ENCODE peak calls at places on chromosomes 1 and 21, in eight cellular contexts. R is stimulated activated CD4-positive, alpha-beta T cell treated with anti-CD3 and anti-CD28 coated beads, Interleukin-2, amount 100 ng/mL, for 4 hours; J is bronchial epithelial cell; T is H7; H is activated effector memory CD4-positive, alpha-beta T cell treated with anti-CD3 and anti-CD28 coated beads, Interleukin-2, amount 50 U/mL, for 16 hours; I is LoVo; L is aorta; Z is Peyer's patch. V is an unnamed sample.

GRCh38 chr21:33993286-33994231 is 78.0 kb upstream of the ATP5PO start:
- DNase-seq in R (no peak), J (no peak), T (no peak), H (no peak), I (peak), L (peak), Z (peak), V (no peak)

GRCh38 chr1:163195728-163196448 is 6.8 kb downstream of the RGS5 start:
- DNase-seq in R (no peak), J (peak), T (no peak), H (no peak), I (no peak), L (no peak), Z (no peak), V (no peak)

GRCh38 chr1:109490934-109491302 is 3.0 kb upstream of the CYB561D1 start:
- DNase-seq in R (no peak), J (no peak), T (no peak), H (no peak), I (no peak), L (no peak), Z (no peak), V (no peak)

GRCh38 chr21:45383615-45384201 is 21.3 kb upstream of the COL18A1 start:
- DNase-seq in R (no peak), J (no peak), T (peak), H (peak), I (no peak), L (peak), Z (no peak), V (no peak)

GRCh38 chr1:112070677-112071076 is 81.2 kb upstream of the KCND3 start:
- DNase-seq in R (no peak), J (no peak), T (no peak), H (no peak), I (no peak), L (no peak), Z (no peak), V (no peak)

GRCh38 chr21:26070822-26071425 is 99.6 kb downstream of the APP start:
- DNase-seq in R (no peak), J (peak), T (peak), H (peak), I (no peak), L (no peak), Z (peak), V (no peak)

GRCh38 chr1:25898223-25899015 is 7.8 kb downstream of the STMN1 start:
- DNase-seq in R (no peak), J (no peak), T (no peak), H (peak), I (no peak), L (no peak), Z (no peak), V (no peak)

GRCh38 chr21:46424621-46425020 is 34.1 kb upstream of the DIP2A start:
- DNase-seq in R (no peak), J (no peak), T (peak), H (no peak), I (no peak), L (no peak), Z (no peak), V (no peak)

GRCh38 chr1:93925206-93925605 is 16.0 kb upstream of the GCLM start:
- DNase-seq in R (no peak), J (no peak), T (no peak), H (no peak), I (no peak), L (no peak), Z (no peak), V (no peak)

GRCh38 chr1:183293243-183293642 is 107.2 kb downstream of the LAMC2 start:
- DNase-seq in R (no peak), J (no peak), T (no peak), H (no peak), I (no peak), L (no peak), Z (no peak), V (no peak)

GRCh38 chr1:77545970-77546369 is 136.5 kb downstream of the ZZZ3 start:
- DNase-seq in R (no peak), J (no peak), T (no peak), H (no peak), I (no peak), L (no peak), Z (no peak), V (no peak)

GRCh38 chr1:26353976-26354820 is at the start of gene CRYBG2:
- DNase-seq in R (no peak), J (peak), T (peak), H (no peak), I (peak), L (no peak), Z (peak), V (no peak)

GRCh38 chr1:58815680-58816071 is 31.8 kb upstream of the JUN start:
- DNase-seq in R (no peak), J (peak), T (peak), H (no peak), I (peak), L (no peak), Z (peak), V (no peak)

GRCh38 chr1:15039017-15039648 is 114.4 kb upstream of the TMEM51 start:
- DNase-seq in R (no peak), J (no peak), T (no peak), H (no peak), I (no peak), L (no peak), Z (no peak), V (no peak)

GRCh38 chr1:5312870-5313269 is 658.5 kb downstream of the AJAP1 start:
- DNase-seq in R (no peak), J (no peak), T (no peak), H (no peak), I (no peak), L (no peak), Z (no peak), V (no peak)

GRCh38 chr1:174289644-174290310 is 130.5 kb downstream of the RABGAP1L start:
- DNase-seq in R (no peak), J (no peak), T (no peak), H (no peak), I (no peak), L (no peak), Z (no peak), V (no peak)

GRCh38 chr21:27406297-27407009 is 439.6 kb upstream of the ADAMTS5 start:
- DNase-seq in R (no peak), J (no peak), T (no peak), H (no peak), I (no peak), L (no peak), Z (no peak), V (no peak)

GRCh38 chr1:54002544-54003248 is 15.3 kb downstream of the LDLRAD1 start:
- DNase-seq in R (no peak), J (no peak), T (no peak), H (no peak), I (no peak), L (no peak), Z (peak), V (no peak)

GRCh38 chr21:42460391-42461184 is 35.4 kb downstream of the RSPH1 start:
- DNase-seq in R (no peak), J (no peak), T (no peak), H (peak), I (no peak), L (no peak), Z (peak), V (no peak)

GRCh38 chr1:18146886-18147285 is 39.3 kb downstream of the IGSF21 start:
- DNase-seq in R (no peak), J (no peak), T (no peak), H (no peak), I (no peak), L (no peak), Z (no peak), V (no peak)

GRCh38 chr1:81044708-81045107 is 756.0 kb upstream of the ADGRL2 start:
- DNase-seq in R (no peak), J (peak), T (no peak), H (no peak), I (no peak), L (no peak), Z (no peak), V (no peak)

GRCh38 chr1:202009326-202010031 is 908 bp upstream of the ELF3 start:
- DNase-seq in R (peak), J (peak), T (peak), H (peak), I (peak), L (peak), Z (peak), V (peak)

GRCh38 chr1:39385067-39385988 is 106.1 kb upstream of the BMP8A start:
- DNase-seq in R (no peak), J (no peak), T (no peak), H (no peak), I (no peak), L (no peak), Z (no peak), V (no peak)

GRCh38 chr1:206578115-206578935 is 33.9 kb downstream of the EIF2D start:
- DNase-seq in R (no peak), J (peak), T (no peak), H (no peak), I (no peak), L (no peak), Z (no peak), V (no peak)

GRCh38 chr1:228104526-228105251 is 1.6 kb upstream of the C1orf35 start:
- DNase-seq in R (no peak), J (no peak), T (peak), H (peak), I (no peak), L (no peak), Z (no peak), V (no peak)

GRCh38 chr21:45897191-45898027 is 84.2 kb upstream of the COL6A1 start:
- DNase-seq in R (no peak), J (no peak), T (no peak), H (no peak), I (no peak), L (peak), Z (no peak), V (no peak)

GRCh38 chr1:39453603-39454002 is 37.8 kb upstream of the BMP8A start:
- DNase-seq in R (no peak), J (peak), T (no peak), H (no peak), I (no peak), L (peak), Z (peak), V (no peak)

GRCh38 chr1:59831529-59831928 is 16.8 kb downstream of the HOOK1 start:
- DNase-seq in R (no peak), J (no peak), T (no peak), H (no peak), I (no peak), L (no peak), Z (no peak), V (no peak)

GRCh38 chr1:194288284-194288683 is 1101.9 kb upstream of the B3GALT2 start:
- DNase-seq in R (no peak), J (no peak), T (no peak), H (no peak), I (no peak), L (no peak), Z (no peak), V (no peak)

GRCh38 chr1:4485398-4485797 is 169.0 kb upstream of the AJAP1 start:
- DNase-seq in R (no peak), J (no peak), T (peak), H (peak), I (no peak), L (no peak), Z (no peak), V (no peak)

GRCh38 chr1:53615101-53615500 is 123.9 kb downstream of the GLIS1 start:
- DNase-seq in R (no peak), J (no peak), T (no peak), H (peak), I (no peak), L (peak), Z (peak), V (no peak)

GRCh38 chr1:61397915-61398314 is 315.6 kb downstream of the NFIA start:
- DNase-seq in R (no peak), J (no peak), T (no peak), H (no peak), I (no peak), L (no peak), Z (no peak), V (no peak)

GRCh38 chr1:59879556-59879955 is 47.0 kb downstream of the CYP2J2 start:
- DNase-seq in R (peak), J (peak), T (peak), H (peak), I (peak), L (peak), Z (peak), V (peak)

GRCh38 chr1:211068976-211069375 is 65.0 kb downstream of the KCNH1 start:
- DNase-seq in R (no peak), J (no peak), T (no peak), H (no peak), I (no peak), L (no peak), Z (no peak), V (no peak)

GRCh38 chr1:92587445-92587844 is 100.7 kb upstream of the GFI1 start:
- DNase-seq in R (no peak), J (no peak), T (no peak), H (no peak), I (no peak), L (no peak), Z (no peak), V (no peak)

GRCh38 chr1:158146165-158146564 is 34.5 kb upstream of the CD1D start:
- DNase-seq in R (no peak), J (peak), T (no peak), H (no peak), I (no peak), L (no peak), Z (no peak), V (no peak)

GRCh38 chr21:19998450-19998849 is 999.8 kb upstream of the NCAM2 start:
- DNase-seq in R (no peak), J (no peak), T (no peak), H (no peak), I (no peak), L (no peak), Z (no peak), V (no peak)

GRCh38 chr1:114328505-114328904 is 174.8 kb upstream of the SYT6 start:
- DNase-seq in R (no peak), J (no peak), T (no peak), H (no peak), I (no peak), L (no peak), Z (no peak), V (no peak)

V was measured in neural crest cell.